ENCODE peak calls at places on chromosome 3, in six cellular contexts. One of them, this sample, is unnamed.
A peak's percentile ranks its signal among the peaks of the same experiment; 100 is the strongest.

GRCh38 chr3:196631655-196632032 is 7.8 kb upstream of the NRROS start:
- DNase-seq in tibial nerve: no peak
- DNase-seq in dorsolateral prefrontal cortex: no peak
- DNase-seq in ovary: no peak
- DNase-seq in uterus: no peak
- DNase-seq in heart right ventricle: no peak
- DNase-seq in this sample: no peak

GRCh38 chr3:15647629-15648167 is 46.2 kb downstream of the BTD start:
- DNase-seq in tibial nerve: no peak
- DNase-seq in dorsolateral prefrontal cortex: no peak
- DNase-seq in ovary: no peak
- DNase-seq in uterus: no peak
- DNase-seq in heart right ventricle: no peak
- DNase-seq in this sample: no peak

GRCh38 chr3:190323241-190323617 is 983 bp upstream of the CLDN1 start:
- DNase-seq in tibial nerve: no peak
- DNase-seq in dorsolateral prefrontal cortex: no peak
- DNase-seq in ovary: peak; percentile 39
- DNase-seq in uterus: peak; percentile 27
- DNase-seq in heart right ventricle: no peak
- DNase-seq in this sample: no peak

GRCh38 chr3:183428140-183429023 is at the start of gene MCF2L2:
- DNase-seq in tibial nerve: peak; percentile 45
- DNase-seq in dorsolateral prefrontal cortex: peak; percentile 79
- DNase-seq in ovary: peak; percentile 32
- DNase-seq in uterus: peak; percentile 48
- DNase-seq in heart right ventricle: peak; percentile 81
- DNase-seq in this sample: peak; percentile 68

GRCh38 chr3:102069211-102069662 is 219.9 kb downstream of the NFKBIZ start:
- DNase-seq in tibial nerve: no peak
- DNase-seq in dorsolateral prefrontal cortex: no peak
- DNase-seq in ovary: no peak
- DNase-seq in uterus: no peak
- DNase-seq in heart right ventricle: no peak
- DNase-seq in this sample: no peak

GRCh38 chr3:75272708-75273107 is 391.4 kb upstream of the FRG2C start:
- DNase-seq in tibial nerve: no peak
- DNase-seq in dorsolateral prefrontal cortex: no peak
- DNase-seq in ovary: no peak
- DNase-seq in uterus: no peak
- DNase-seq in heart right ventricle: no peak
- DNase-seq in this sample: no peak

GRCh38 chr3:147269907-147270306 is 136.4 kb downstream of the ZIC4 start:
- DNase-seq in tibial nerve: no peak
- DNase-seq in dorsolateral prefrontal cortex: no peak
- DNase-seq in ovary: no peak
- DNase-seq in uterus: no peak
- DNase-seq in heart right ventricle: no peak
- DNase-seq in this sample: no peak

GRCh38 chr3:167958141-167958540 is 137.6 kb downstream of the GOLIM4 start:
- DNase-seq in tibial nerve: no peak
- DNase-seq in dorsolateral prefrontal cortex: no peak
- DNase-seq in ovary: no peak
- DNase-seq in uterus: no peak
- DNase-seq in heart right ventricle: no peak
- DNase-seq in this sample: no peak

GRCh38 chr3:194725346-194725745 is 39.7 kb downstream of the FAM43A start:
- DNase-seq in tibial nerve: no peak
- DNase-seq in dorsolateral prefrontal cortex: no peak
- DNase-seq in ovary: no peak
- DNase-seq in uterus: no peak
- DNase-seq in heart right ventricle: no peak
- DNase-seq in this sample: no peak

GRCh38 chr3:64957639-64958038 is 269.8 kb upstream of the ADAMTS9 start:
- DNase-seq in tibial nerve: no peak
- DNase-seq in dorsolateral prefrontal cortex: no peak
- DNase-seq in ovary: no peak
- DNase-seq in uterus: no peak
- DNase-seq in heart right ventricle: no peak
- DNase-seq in this sample: no peak

GRCh38 chr3:188904670-188905069 is 267.1 kb upstream of the TPRG1 start:
- DNase-seq in tibial nerve: no peak
- DNase-seq in dorsolateral prefrontal cortex: no peak
- DNase-seq in ovary: no peak
- DNase-seq in uterus: no peak
- DNase-seq in heart right ventricle: no peak
- DNase-seq in this sample: no peak

GRCh38 chr3:160678447-160678846 is 1.5 kb downstream of the ARL14 start:
- DNase-seq in tibial nerve: no peak
- DNase-seq in dorsolateral prefrontal cortex: no peak
- DNase-seq in ovary: no peak
- DNase-seq in uterus: no peak
- DNase-seq in heart right ventricle: no peak
- DNase-seq in this sample: no peak
- H3K27me3 ChIP-seq in tibial nerve: no peaks in the 10 kb centered on the region
- H3K27me3 ChIP-seq in dorsolateral prefrontal cortex: no peaks in the 10 kb centered on the region
- H3K27me3 ChIP-seq in ovary: no peaks in the 10 kb centered on the region
- H3K27me3 ChIP-seq in uterus: no peaks in the 10 kb centered on the region
- H3K27me3 ChIP-seq in heart right ventricle: no peaks in the 10 kb centered on the region
- H3K27me3 ChIP-seq in this sample: no peaks in the 10 kb centered on the region

GRCh38 chr3:12437861-12438260 is 46.4 kb upstream of the TSEN2 start:
- DNase-seq in tibial nerve: no peak
- DNase-seq in dorsolateral prefrontal cortex: no peak
- DNase-seq in ovary: no peak
- DNase-seq in uterus: no peak
- DNase-seq in heart right ventricle: no peak
- DNase-seq in this sample: peak; percentile 50
- H3K27me3 ChIP-seq in tibial nerve: no peaks in the 10 kb centered on the region
- H3K27me3 ChIP-seq in dorsolateral prefrontal cortex: no peaks in the 10 kb centered on the region
- H3K27me3 ChIP-seq in ovary: no peaks in the 10 kb centered on the region
- H3K27me3 ChIP-seq in uterus: no peaks in the 10 kb centered on the region
- H3K27me3 ChIP-seq in heart right ventricle: no peaks in the 10 kb centered on the region
- H3K27me3 ChIP-seq in this sample: no peaks in the 10 kb centered on the region

DNA sequence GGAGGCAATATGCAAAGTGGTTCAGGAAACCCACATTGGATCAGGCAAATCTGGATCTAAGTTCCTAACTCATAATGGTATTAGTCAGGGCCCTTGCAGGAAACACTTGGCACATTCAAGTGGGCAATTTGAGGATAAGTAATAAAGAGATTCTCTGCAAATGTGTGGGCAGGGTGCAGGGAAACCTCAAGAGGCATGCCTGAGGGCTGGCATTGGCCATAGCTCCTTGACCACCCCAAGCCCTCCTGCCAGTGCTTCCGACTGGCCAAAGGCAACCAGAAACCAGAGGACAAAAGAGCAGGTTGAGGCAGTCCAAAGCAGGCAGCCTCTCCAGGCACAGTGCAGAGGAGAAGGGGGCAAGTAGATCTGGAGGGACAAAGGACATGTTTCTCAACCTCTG is 130.8 kb upstream of the SNTN start:
- DNase-seq in tibial nerve: no peak
- DNase-seq in dorsolateral prefrontal cortex: peak; percentile 29
- DNase-seq in ovary: no peak
- DNase-seq in uterus: no peak
- DNase-seq in heart right ventricle: no peak
- DNase-seq in this sample: no peak
- H3K27me3 ChIP-seq in tibial nerve: no peaks in the 10 kb centered on the region
- H3K27me3 ChIP-seq in dorsolateral prefrontal cortex: no peaks in the 10 kb centered on the region
- H3K27me3 ChIP-seq in ovary: no peaks in the 10 kb centered on the region
- H3K27me3 ChIP-seq in uterus: no peaks in the 10 kb centered on the region
- H3K27me3 ChIP-seq in heart right ventricle: no peaks in the 10 kb centered on the region
- H3K27me3 ChIP-seq in this sample: no peaks in the 10 kb centered on the region

GRCh38 chr3:71900057-71900456 is 115.1 kb upstream of the PROK2 start:
- DNase-seq in tibial nerve: no peak
- DNase-seq in dorsolateral prefrontal cortex: no peak
- DNase-seq in ovary: no peak
- DNase-seq in uterus: no peak
- DNase-seq in heart right ventricle: no peak
- DNase-seq in this sample: no peak

GRCh38 chr3:71908001-71908400 is 123.1 kb upstream of the PROK2 start:
- DNase-seq in tibial nerve: no peak
- DNase-seq in dorsolateral prefrontal cortex: no peak
- DNase-seq in ovary: no peak
- DNase-seq in uterus: peak; percentile 22
- DNase-seq in heart right ventricle: no peak
- DNase-seq in this sample: no peak

GRCh38 chr3:71905426-71905825 is 120.5 kb upstream of the PROK2 start:
- DNase-seq in tibial nerve: no peak
- DNase-seq in dorsolateral prefrontal cortex: no peak
- DNase-seq in ovary: no peak
- DNase-seq in uterus: no peak
- DNase-seq in heart right ventricle: no peak
- DNase-seq in this sample: no peak

GRCh38 chr3:71903141-71903540 is 118.2 kb upstream of the PROK2 start:
- DNase-seq in tibial nerve: no peak
- DNase-seq in dorsolateral prefrontal cortex: no peak
- DNase-seq in ovary: no peak
- DNase-seq in uterus: no peak
- DNase-seq in heart right ventricle: no peak
- DNase-seq in this sample: no peak

DNA sequence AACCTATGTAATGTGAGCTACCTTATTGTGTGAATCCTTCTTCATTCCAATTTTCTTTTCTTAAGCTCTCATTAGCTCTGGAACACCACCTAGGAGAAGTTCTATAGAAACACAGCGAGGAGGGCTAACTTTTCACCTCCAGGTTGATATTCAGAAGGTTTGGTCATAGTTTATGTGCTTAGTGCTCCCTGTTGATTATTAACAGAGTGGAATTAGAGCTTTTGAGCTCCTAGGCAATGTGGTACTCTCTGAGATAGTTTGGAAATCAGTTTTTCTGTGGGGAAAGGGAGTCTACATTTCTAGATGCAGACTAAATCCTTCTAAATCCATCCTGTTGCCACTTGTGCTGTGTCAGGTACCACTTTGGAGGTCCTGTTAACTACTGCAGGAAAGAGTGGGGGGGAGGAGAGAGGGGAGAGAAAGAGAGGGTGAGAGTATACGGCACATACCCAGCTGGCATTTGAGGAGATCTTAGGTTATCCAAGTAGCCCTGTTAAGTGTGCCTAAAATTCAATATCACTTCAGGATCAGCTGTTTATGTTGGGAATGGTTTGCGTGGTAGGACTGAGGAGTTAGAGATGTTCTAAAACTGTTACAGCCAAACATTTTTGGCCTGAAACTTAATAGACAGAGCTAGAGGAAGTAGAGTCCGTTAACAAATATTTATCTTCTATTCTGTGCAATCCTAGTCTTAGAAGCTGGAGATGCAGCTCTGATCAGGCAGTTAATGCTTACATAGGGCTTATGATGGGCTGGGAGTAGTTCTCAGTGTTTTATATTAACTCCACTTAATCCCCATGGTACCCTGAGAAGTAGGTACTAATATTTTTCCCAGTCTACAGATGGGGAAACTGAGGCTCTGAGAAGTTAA is 117.5 kb upstream of the PROK2 start:
- DNase-seq in tibial nerve: no peak
- DNase-seq in dorsolateral prefrontal cortex: no peak
- DNase-seq in ovary: no peak
- DNase-seq in uterus: no peak
- DNase-seq in heart right ventricle: no peak
- DNase-seq in this sample: no peak
- H3K27me3 ChIP-seq in tibial nerve: peaks cover 4% of the 10 kb centered on the region
- H3K27me3 ChIP-seq in dorsolateral prefrontal cortex: no peaks in the 10 kb centered on the region
- H3K27me3 ChIP-seq in ovary: no peaks in the 10 kb centered on the region
- H3K27me3 ChIP-seq in uterus: no peaks in the 10 kb centered on the region
- H3K27me3 ChIP-seq in heart right ventricle: no peaks in the 10 kb centered on the region
- H3K27me3 ChIP-seq in this sample: no peaks in the 10 kb centered on the region

DNA sequence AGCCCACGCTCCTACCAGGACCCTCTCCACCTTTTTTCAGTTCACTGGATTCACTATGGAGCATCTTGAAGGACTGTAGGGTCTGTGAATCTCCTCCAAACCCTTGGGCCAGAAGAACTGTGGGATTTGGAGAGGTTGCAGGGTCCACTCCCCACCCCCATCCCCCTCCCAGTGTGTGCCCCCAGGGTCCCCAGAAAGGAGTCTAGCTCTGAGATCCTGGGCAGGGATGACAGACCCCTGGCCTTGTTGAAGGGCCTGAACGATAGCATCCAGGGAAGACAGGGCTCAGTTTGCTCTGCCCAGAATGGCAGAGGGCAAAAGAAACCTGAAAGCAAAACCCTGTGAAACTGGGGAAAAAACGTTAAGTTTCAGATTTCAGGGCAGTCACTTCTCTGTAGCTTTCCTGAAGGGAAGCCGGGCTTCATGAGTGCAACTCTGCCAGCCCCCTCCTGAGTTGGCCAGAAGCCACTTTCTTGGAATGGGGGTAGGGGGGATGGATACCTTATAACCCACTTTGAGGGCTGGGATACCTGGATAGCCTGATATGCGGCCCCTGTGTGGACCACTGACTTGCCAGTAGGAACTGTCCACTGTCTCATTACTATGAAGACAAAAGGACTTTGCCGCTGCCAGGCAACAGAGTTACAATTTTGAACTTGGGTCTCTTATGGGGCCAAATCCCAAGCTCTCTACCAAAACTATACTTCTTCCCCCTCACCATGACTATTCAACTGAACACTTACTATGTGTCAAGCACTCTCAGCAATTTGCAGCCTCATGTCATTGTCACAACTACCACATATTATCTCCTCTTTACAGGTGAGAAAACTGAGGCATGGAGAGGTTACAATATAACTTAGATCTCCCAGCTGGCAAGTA is 1.6 kb upstream of the CISH start:
- DNase-seq in tibial nerve: no peak
- DNase-seq in dorsolateral prefrontal cortex: no peak
- DNase-seq in ovary: no peak
- DNase-seq in uterus: no peak
- DNase-seq in heart right ventricle: no peak
- DNase-seq in this sample: no peak
- H3K27me3 ChIP-seq in tibial nerve: no peaks in the 10 kb centered on the region
- H3K27me3 ChIP-seq in dorsolateral prefrontal cortex: no peaks in the 10 kb centered on the region
- H3K27me3 ChIP-seq in ovary: no peaks in the 10 kb centered on the region
- H3K27me3 ChIP-seq in uterus: no peaks in the 10 kb centered on the region
- H3K27me3 ChIP-seq in heart right ventricle: no peaks in the 10 kb centered on the region
- H3K27me3 ChIP-seq in this sample: no peaks in the 10 kb centered on the region

This sample was measured in right atrium auricular region.